ENCODE peak calls at places on chromosome 11, in five cellular contexts. E is NCI-H1436; T is KBM-7; I is stimulated activated CD4-positive, alpha-beta T cell treated with anti-CD3 and anti-CD28 coated beads, Interleukin-15, amount 100 ng/mL, for 1 hour; S is CD8-positive, alpha-beta T cell. V is an unnamed sample.

GRCh38 chr11:2788751-2789140 is 89.0 kb upstream of the KCNQ1OT1 start:
- DNase-seq in T (no peak), I (no peak), S (no peak), E (no peak), V (no peak)

GRCh38 chr11:79403839-79404238 is 37.0 kb downstream of the TENM4 start:
- DNase-seq in T (no peak), E (no peak), I (no peak), S (no peak), V (no peak)

GRCh38 chr11:122791836-122792235 is 46.5 kb upstream of the CRTAM start:
- DNase-seq in S (no peak), I (no peak), E (no peak), T (no peak), V (no peak)

GRCh38 chr11:12963789-12964536 is 45.2 kb upstream of the RASSF10 start:
- DNase-seq in I (peak), S (peak), E (peak), T (peak), V (peak)

GRCh38 chr11:124068711-124069110 is 27.6 kb upstream of the OR10G7 start:
- DNase-seq in E (no peak), S (no peak), T (no peak), I (no peak), V (no peak)

GRCh38 chr11:85028329-85029101 is 598.6 kb downstream of the DLG2 start:
- DNase-seq in S (no peak), E (no peak), T (no peak), I (no peak), V (no peak)

GRCh38 chr11:105609341-105609781 is 512 bp upstream of the GRIA4 start:
- DNase-seq in S (no peak), I (no peak), T (peak), E (no peak), V (peak)

GRCh38 chr11:104870910-104871309 is 27.4 kb downstream of the CASP12 start:
- DNase-seq in E (no peak), I (no peak), T (no peak), S (no peak), V (no peak)

GRCh38 chr11:40517122-40517521 is 942.3 kb downstream of the LRRC4C start:
- DNase-seq in T (no peak), I (no peak), E (no peak), S (no peak), V (no peak)

V was measured in GM12865.